ENCODE peak calls at places on chromosome 2, in nine cellular contexts. C, Z, P, M, I, K, A, U and R are unnamed samples.

GRCh38 chr2:104638795-104639194 is 215.1 kb upstream of the POU3F3 start:
- DNase-seq in K (no peak), I (no peak), U (no peak), M (no peak), P (no peak), Z (no peak), A (no peak), C (no peak), R (no peak)

GRCh38 chr2:201860541-201861154 is 54.3 kb downstream of the CDK15 start:
- DNase-seq in K (peak; percentile 35), A (peak; percentile 59), Z (peak; percentile 40), P (peak; percentile 49), U (peak; percentile 68), C (peak; percentile 55), M (peak; percentile 89), I (peak; percentile 43), R (no peak)

GRCh38 chr2:39837856-39838453 is 58.9 kb upstream of the THUMPD2 start:
- DNase-seq in K (no peak), P (peak; percentile 47), U (no peak), C (no peak), Z (peak; percentile 42), I (peak; percentile 11), M (peak; percentile 58), A (peak; percentile 14), R (no peak)

GRCh38 chr2:174802459-174802858 is 38.2 kb upstream of the CHRNA1 start:
- DNase-seq in C (no peak), U (no peak), I (no peak), A (no peak), Z (no peak), M (no peak), K (no peak), P (no peak), R (no peak)

GRCh38 chr2:237137626-237138323 is 52.1 kb downstream of the COPS8 start:
- DNase-seq in K (no peak), Z (no peak), I (no peak), A (no peak), M (no peak), U (no peak), P (no peak), C (no peak), R (no peak)

GRCh38 chr2:28080911-28081310 is 190.4 kb downstream of the BABAM2 start:
- DNase-seq in I (no peak), C (peak; percentile 71), U (peak; percentile 74), M (peak; percentile 6), Z (no peak), A (no peak), P (no peak), K (peak; percentile 39), R (no peak)

GRCh38 chr2:229392214-229392613 is 121.1 kb upstream of the PID1 start:
- DNase-seq in A (no peak), M (no peak), P (no peak), Z (no peak), I (no peak), C (no peak), U (no peak), K (no peak), R (no peak)

GRCh38 chr2:54673501-54673998 is 49.9 kb upstream of the EML6 start:
- DNase-seq in A (no peak), U (peak; percentile 93), C (no peak), K (peak; percentile 79), I (no peak), M (no peak), P (no peak), Z (peak; percentile 84), R (peak; percentile 93)

GRCh38 chr2:112092286-112093041 is 37.4 kb downstream of the TMEM87B start:
- DNase-seq in M (peak; percentile 3), Z (no peak), C (no peak), K (no peak), P (no peak), A (no peak), I (no peak), U (no peak), R (no peak)

GRCh38 chr2:203713381-203713780 is 6.9 kb downstream of the CD28 start:
- DNase-seq in Z (no peak), M (no peak), U (no peak), K (no peak), C (no peak), P (no peak), A (no peak), I (no peak), R (no peak)

GRCh38 chr2:231069379-231070054 is 12.8 kb downstream of the PSMD1 start:
- DNase-seq in I (no peak), K (no peak), U (no peak), C (no peak), A (no peak), P (no peak), Z (no peak), M (no peak), R (no peak)

GRCh38 chr2:18930977-18931376 is 341.6 kb upstream of the NT5C1B start:
- DNase-seq in I (no peak), Z (no peak), P (no peak), K (no peak), C (no peak), A (no peak), M (no peak), U (no peak), R (no peak)
- TF ChIP-seq POLR2AphosphoS5 in I (no peak), Z (no peak), P (no peak), K (no peak), C (no peak), A (no peak), M (no peak), U (no peak), R (no peak)

GRCh38 chr2:120955427-120955826 is 219.8 kb downstream of the GLI2 start:
- DNase-seq in U (no peak), M (no peak), C (no peak), K (no peak), A (no peak), Z (no peak), P (no peak), I (no peak), R (no peak)
- TF ChIP-seq POLR2AphosphoS5 in U (no peak), M (no peak), C (no peak), K (no peak), A (no peak), Z (no peak), P (no peak), I (no peak), R (no peak)

GRCh38 chr2:96907405-96908041 is 37.6 kb upstream of the SEMA4C start:
- DNase-seq in U (peak; percentile 97), A (no peak), K (peak; percentile 63), Z (peak; percentile 61), I (no peak), C (no peak), P (no peak), M (peak; percentile 65), R (peak; percentile 89)
- TF ChIP-seq POLR2AphosphoS5 in U (peak; percentile 89), A (no peak), K (peak; percentile 62), Z (peak; percentile 23), I (no peak), C (no peak), P (no peak), M (no peak), R (peak; percentile 43)

DNA sequence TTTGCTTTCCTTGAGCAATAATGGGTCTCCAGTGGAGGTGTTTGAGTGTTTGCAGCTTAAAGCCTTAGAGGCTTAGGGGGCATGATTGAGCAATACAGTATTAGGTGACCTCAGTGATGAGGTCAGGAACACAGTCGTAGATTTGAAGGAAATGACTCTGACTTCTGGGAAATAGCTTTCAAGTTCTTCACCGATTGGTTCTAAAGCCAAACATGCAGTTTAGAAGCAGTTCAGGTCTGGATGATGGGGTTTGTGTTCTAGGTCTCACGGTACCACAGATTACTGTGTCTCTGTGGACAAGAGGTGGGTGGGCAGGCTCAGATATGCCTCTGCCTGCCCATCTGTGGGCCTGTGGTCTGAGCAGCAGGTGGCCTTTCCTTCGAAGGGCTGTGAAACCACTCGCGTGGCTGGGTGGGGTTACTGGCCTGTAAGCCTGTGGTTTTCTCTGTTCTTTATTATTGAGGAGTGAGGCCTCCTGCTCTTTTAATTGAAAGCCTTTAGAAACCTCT is 7.8 kb downstream of the MTHFD2 start:
- DNase-seq in U (no peak), P (peak; percentile 51), K (peak; percentile 69), C (no peak), A (no peak), M (no peak), I (peak; percentile 61), Z (peak; percentile 39), R (no peak)
- TF ChIP-seq POLR2AphosphoS5 in U (peak; percentile 21), P (peak; percentile 53), K (no peak), C (no peak), A (no peak), M (peak; percentile 20), I (no peak), Z (peak; percentile 34), R (no peak)

GRCh38 chr2:11610624-11611242 is 59.3 kb downstream of the NTSR2 start:
- DNase-seq in A (no peak), P (no peak), I (no peak), U (no peak), K (no peak), Z (no peak), C (no peak), M (no peak), R (no peak)

GRCh38 chr2:11615209-11615608 is 54.8 kb downstream of the NTSR2 start:
- DNase-seq in Z (no peak), M (no peak), I (no peak), P (no peak), U (no peak), C (no peak), A (no peak), K (no peak), R (no peak)

GRCh38 chr2:11613297-11613696 is 56.7 kb downstream of the NTSR2 start:
- DNase-seq in K (no peak), I (no peak), A (no peak), U (no peak), C (no peak), M (no peak), Z (no peak), P (no peak), R (no peak)

GRCh38 chr2:11612553-11613215 is 57.3 kb downstream of the NTSR2 start:
- DNase-seq in K (no peak), U (no peak), I (no peak), M (no peak), A (no peak), P (no peak), C (no peak), Z (no peak), R (no peak)

DNA sequence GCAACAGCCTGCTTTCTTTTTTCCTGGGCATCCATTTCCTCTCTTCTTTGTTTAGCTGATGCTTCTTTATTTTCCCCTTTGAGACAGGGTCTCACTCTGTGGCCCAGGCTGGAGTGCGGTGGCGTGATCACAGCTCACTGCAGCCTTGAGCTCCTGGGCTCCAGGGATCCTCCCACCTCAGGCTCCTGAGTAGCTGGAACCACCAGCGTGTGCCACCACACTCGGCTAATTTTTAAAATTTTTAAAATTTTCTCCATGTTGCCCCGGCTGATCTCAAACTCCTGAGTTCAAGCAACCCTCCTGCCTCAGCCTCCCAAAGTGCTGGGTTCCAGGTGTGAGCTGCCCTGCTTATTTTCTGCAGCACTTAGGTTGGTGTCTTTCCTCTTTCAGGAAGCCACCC is 58.7 kb downstream of the NTSR2 start:
- DNase-seq in M (no peak), A (no peak), K (no peak), C (no peak), P (no peak), Z (no peak), I (no peak), U (no peak), R (no peak)
- TF ChIP-seq POLR2AphosphoS5 in M (no peak), A (no peak), K (no peak), C (no peak), P (no peak), Z (no peak), I (no peak), U (no peak), R (no peak)